ENCODE peak calls at places on chromosomes 2 and 18, in ten cellular contexts. K is HFFc6, J is stomach, C is H9, V is sigmoid colon, G is foreskin fibroblast, E is ovary, U is colonic mucosa, Q is body of pancreas, F is thoracic aorta. W is an unnamed sample.

GRCh38 chr2:100321181-100321880 is 970 bp downstream of the LONRF2 start:
- DNase-seq in K (no peak), J (peak), C (peak), V (no peak), G (peak), E (peak), U (no peak), Q (peak), F (no peak), W (no peak)

GRCh38 chr2:127389778-127390435 is 2.1 kb upstream of the MAP3K2 start:
- DNase-seq in K (no peak), J (no peak), C (no peak), V (no peak), G (no peak), E (no peak), U (no peak), Q (no peak), F (no peak), W (no peak)

GRCh38 chr2:62443886-62444285 is 62.1 kb downstream of the TMEM17 start:
- DNase-seq in K (no peak), J (no peak), C (no peak), V (no peak), G (no peak), E (no peak), U (no peak), Q (no peak), F (no peak), W (no peak)

GRCh38 chr2:171432969-171433762 is 624 bp downstream of the METTL8 start:
- DNase-seq in K (no peak), J (peak), C (peak), V (no peak), G (peak), E (no peak), U (peak), Q (peak), F (no peak), W (no peak)

GRCh38 chr2:19753818-19754217 is 148.0 kb downstream of the TTC32 start:
- DNase-seq in K (no peak), J (no peak), C (peak), V (no peak), G (no peak), E (no peak), U (no peak), Q (no peak), F (no peak), W (no peak)

GRCh38 chr2:20650412-20650879 is 452 bp downstream of the HS1BP3 start:
- DNase-seq in K (peak), J (no peak), C (peak), V (no peak), G (peak), E (no peak), U (peak), Q (no peak), F (no peak), W (no peak)

GRCh38 chr2:96538487-96539214 is 2.1 kb downstream of the ARID5A start:
- DNase-seq in K (peak), J (peak), C (peak), V (peak), G (peak), E (no peak), U (peak), Q (peak), F (peak), W (no peak)

GRCh38 chr2:55052087-55053061 is 2.1 kb upstream of the RTN4 start:
- DNase-seq in K (no peak), J (no peak), C (no peak), V (no peak), G (no peak), E (no peak), U (no peak), Q (no peak), F (no peak), W (no peak)

GRCh38 chr18:62758591-62758990 is 43.2 kb downstream of the PHLPP1 start:
- DNase-seq in K (no peak), J (no peak), C (no peak), V (no peak), G (no peak), E (no peak), U (no peak), Q (no peak), F (no peak), W (no peak)

GRCh38 chr2:64904405-64905329 is 84.5 kb upstream of the SLC1A4 start:
- DNase-seq in K (no peak), J (no peak), C (no peak), V (no peak), G (no peak), E (no peak), U (no peak), Q (no peak), F (no peak), W (no peak)

GRCh38 chr2:113173563-113174368 is at the start of gene PSD4:
- DNase-seq in K (no peak), J (peak), C (no peak), V (no peak), G (no peak), E (no peak), U (peak), Q (peak), F (no peak), W (no peak)

DNA sequence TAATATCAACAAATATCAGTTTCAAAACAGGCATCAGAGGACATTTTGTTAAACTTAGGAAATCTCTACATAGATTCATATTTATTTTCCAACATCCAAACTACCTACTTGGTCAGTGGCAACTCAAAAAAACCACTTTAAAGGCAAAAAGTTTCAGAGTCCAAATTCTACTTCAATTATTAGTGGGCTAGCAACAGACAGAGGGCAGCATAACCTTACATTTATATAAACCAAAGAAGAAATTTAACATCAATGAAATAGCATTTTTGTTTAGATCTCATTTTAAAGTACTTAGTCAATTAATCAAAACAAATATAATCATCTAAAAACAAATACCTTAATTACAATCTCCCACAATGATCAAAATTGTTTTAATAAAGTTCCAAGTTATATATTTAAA is 33.3 kb downstream of the RTTN start:
- DNase-seq in K (peak), J (no peak), C (no peak), V (no peak), G (peak), E (no peak), U (no peak), Q (no peak), F (no peak), W (no peak)
- TF ChIP-seq CTCF in K (peak), J (no peak), C (peak), V (no peak), G (peak), E (no peak), U (no peak), Q (no peak), F (no peak), W (peak)

GRCh38 chr2:39124770-39125075 is 3.9 kb upstream of the SOS1 start:
- DNase-seq in K (no peak), J (no peak), C (no peak), V (no peak), G (no peak), E (no peak), U (no peak), Q (no peak), F (no peak), W (no peak)
- TF ChIP-seq CTCF in K (no peak), J (no peak), C (peak), V (no peak), G (no peak), E (no peak), U (no peak), Q (no peak), F (no peak), W (no peak)

GRCh38 chr2:235642446-235643107 is 148.7 kb downstream of the AGAP1 start:
- DNase-seq in K (peak), J (no peak), C (no peak), V (no peak), G (peak), E (no peak), U (no peak), Q (no peak), F (no peak), W (no peak)
- TF ChIP-seq CTCF in K (no peak), J (no peak), C (peak), V (no peak), G (no peak), E (no peak), U (no peak), Q (no peak), F (no peak), W (no peak)

DNA sequence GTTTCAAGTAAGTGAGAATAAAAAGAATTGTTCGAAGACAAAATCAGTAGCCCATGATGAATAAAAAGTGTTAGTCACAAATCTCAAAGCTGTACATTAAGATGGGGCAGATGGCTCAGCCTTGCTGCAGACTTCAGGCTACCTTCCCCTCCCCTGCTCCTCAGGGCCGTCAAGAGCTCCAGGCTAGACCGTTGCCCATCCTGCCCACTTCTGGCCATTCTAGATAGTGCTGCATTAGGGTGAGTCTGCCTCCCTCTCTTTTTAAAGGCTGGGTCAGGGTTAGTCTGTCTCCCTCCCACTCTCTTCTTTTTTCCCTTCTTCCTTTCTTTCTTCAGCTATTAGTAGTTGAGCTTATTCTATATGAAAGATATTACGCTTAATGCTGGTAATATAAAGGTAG is 86.0 kb downstream of the MAPRE2 start:
- DNase-seq in K (peak), J (no peak), C (peak), V (no peak), G (peak), E (no peak), U (no peak), Q (no peak), F (no peak), W (no peak)
- TF ChIP-seq CTCF in K (peak), J (no peak), C (peak), V (no peak), G (peak), E (no peak), U (no peak), Q (no peak), F (no peak), W (peak)

W was measured in HFF-Myc.